ENCODE peak calls at places on chromosomes 6 and 20, in nine cellular contexts. A is HFFc6; P is activated CD4-positive, alpha-beta T cell treated with anti-CD3 and anti-CD28 coated beads for 1 hour; H is HEK293T; N is DMS153; C is iPS-NIHi11; J is kidney glomerular epithelial cell; Y is right cardiac atrium; D is CD8-positive, alpha-beta memory T cell. S is an unnamed sample.

GRCh38 chr6:11734861-11735652 is 43.5 kb downstream of the ADTRP start:
- DNase-seq in P (no peak), A (no peak), C (no peak), J (no peak), H (no peak), Y (no peak), D (no peak), N (no peak), S (no peak)

GRCh38 chr6:102813489-102814275 is 1420.2 kb downstream of the GRIK2 start:
- DNase-seq in N (no peak), Y (no peak), A (no peak), H (no peak), J (no peak), P (no peak), C (peak), D (no peak), S (no peak)

GRCh38 chr6:40962241-40962640 is 76.8 kb downstream of the UNC5CL start:
- DNase-seq in A (peak), H (no peak), C (peak), J (peak), D (no peak), N (peak), Y (no peak), P (no peak), S (no peak)

GRCh38 chr6:37516076-37516919 is 16.6 kb upstream of the CCDC167 start:
- DNase-seq in D (peak), C (peak), Y (no peak), H (no peak), N (peak), J (no peak), A (no peak), P (peak), S (no peak)

GRCh38 chr20:34088305-34088870 is 23.7 kb downstream of the EIF2S2 start:
- DNase-seq in C (no peak), N (no peak), D (no peak), P (no peak), A (no peak), H (no peak), J (no peak), Y (no peak), S (no peak)

GRCh38 chr6:147023148-147023547 is 181.1 kb upstream of the STXBP5 start:
- DNase-seq in C (no peak), N (no peak), D (no peak), P (no peak), Y (no peak), A (no peak), H (no peak), J (no peak), S (no peak)

GRCh38 chr6:113011803-113012202 is 664.7 kb downstream of the RFPL4B start:
- DNase-seq in C (no peak), A (no peak), J (no peak), D (no peak), Y (no peak), N (no peak), H (no peak), P (no peak), S (no peak)

GRCh38 chr6:1247894-1248293 is 64.0 kb upstream of the FOXQ1 start:
- DNase-seq in Y (no peak), C (no peak), H (no peak), D (no peak), P (no peak), N (no peak), A (no peak), J (no peak), S (no peak)

GRCh38 chr6:49835140-49835539 is 31.2 kb downstream of the CRISP1 start:
- DNase-seq in A (no peak), H (no peak), P (no peak), C (no peak), Y (no peak), J (no peak), N (no peak), D (no peak), S (no peak)

GRCh38 chr20:37542281-37542680 is 14.6 kb upstream of the BLCAP start:
- DNase-seq in Y (no peak), D (no peak), C (no peak), H (no peak), J (no peak), A (peak), P (no peak), N (no peak), S (no peak)

GRCh38 chr6:134117409-134117808 is 65.0 kb upstream of the SLC2A12 start:
- DNase-seq in N (no peak), P (no peak), A (peak), D (no peak), Y (no peak), J (no peak), H (no peak), C (no peak), S (no peak)

GRCh38 chr6:89139509-89140346 is 6.1 kb upstream of the PM20D2 start:
- DNase-seq in H (no peak), J (no peak), D (no peak), P (no peak), A (no peak), Y (no peak), C (no peak), N (no peak), S (no peak)

GRCh38 chr6:112639436-112639835 is 292.3 kb downstream of the RFPL4B start:
- DNase-seq in N (no peak), C (no peak), J (peak), A (peak), P (no peak), Y (no peak), H (no peak), D (no peak), S (no peak)

GRCh38 chr6:144877118-144877517 is 592.0 kb downstream of the UTRN start:
- DNase-seq in A (no peak), N (no peak), P (no peak), D (no peak), Y (no peak), H (no peak), J (no peak), C (no peak), S (no peak)

GRCh38 chr6:143059616-143060353 is 904 bp upstream of the AIG1 start:
- DNase-seq in D (no peak), H (no peak), J (peak), N (peak), P (no peak), A (peak), Y (no peak), C (no peak), S (peak)

GRCh38 chr20:2156224-2156623 is 54.6 kb downstream of the STK35 start:
- DNase-seq in D (no peak), N (no peak), J (no peak), A (no peak), P (no peak), C (no peak), H (no peak), Y (no peak), S (no peak)

GRCh38 chr20:35606127-35606526 is 9.5 kb upstream of the SPAG4 start:
- DNase-seq in J (no peak), D (no peak), C (no peak), Y (no peak), P (no peak), A (no peak), H (no peak), N (no peak), S (no peak)

GRCh38 chr20:10558635-10559187 is 115.1 kb downstream of the JAG1 start:
- DNase-seq in A (peak), C (no peak), H (no peak), N (no peak), P (no peak), Y (no peak), D (no peak), J (peak), S (no peak)

GRCh38 chr20:62313460-62314338 is 10.9 kb downstream of the ADRM1 start:
- DNase-seq in J (no peak), A (no peak), P (no peak), Y (no peak), C (no peak), H (no peak), N (no peak), D (no peak), S (no peak)

GRCh38 chr20:32920530-32921298 is 62.0 kb downstream of the EFCAB8 start:
- DNase-seq in N (no peak), C (no peak), A (no peak), P (no peak), H (no peak), D (no peak), Y (no peak), J (no peak), S (no peak)

GRCh38 chr6:108592371-108593337 is 31.9 kb downstream of the FOXO3 start:
- DNase-seq in C (peak), A (peak), N (no peak), P (no peak), J (peak), H (peak), D (peak), Y (no peak), S (peak)

GRCh38 chr6:156776470-156776840 is 723 bp upstream of the ARID1B start:
- DNase-seq in N (no peak), P (no peak), A (peak), C (no peak), H (peak), Y (no peak), J (peak), D (no peak), S (no peak)

GRCh38 chr6:90538651-90539050 is 48.2 kb downstream of the MAP3K7 start:
- DNase-seq in D (no peak), A (no peak), P (no peak), J (no peak), Y (no peak), C (no peak), N (no peak), H (no peak), S (no peak)

GRCh38 chr20:19806806-19807691 is 49.0 kb downstream of the RIN2 start:
- DNase-seq in H (no peak), N (peak), C (no peak), J (peak), P (no peak), Y (no peak), A (no peak), D (no peak), S (no peak)

GRCh38 chr6:131215212-131215611 is 79.9 kb downstream of the AKAP7 start:
- DNase-seq in C (no peak), D (no peak), A (no peak), N (no peak), J (no peak), P (no peak), Y (no peak), H (no peak), S (no peak)

GRCh38 chr6:158057213-158057987 is 75.7 kb downstream of the SYNJ2 start:
- DNase-seq in Y (no peak), N (no peak), A (peak), C (no peak), J (peak), P (no peak), H (no peak), D (no peak), S (no peak)

GRCh38 chr6:67811239-67812037 is 823.6 kb upstream of the ADGRB3 start:
- DNase-seq in N (no peak), C (no peak), P (no peak), Y (no peak), J (no peak), A (no peak), H (no peak), D (no peak), S (no peak)

GRCh38 chr6:52102330-52102932 is 15.0 kb upstream of the PKHD1 start:
- DNase-seq in H (no peak), C (no peak), A (no peak), J (no peak), N (no peak), P (no peak), Y (no peak), D (no peak), S (peak)

GRCh38 chr6:37794825-37795224 is 24.7 kb upstream of the ZFAND3 start:
- DNase-seq in Y (no peak), D (no peak), J (peak), P (no peak), N (no peak), H (no peak), C (no peak), A (peak), S (peak)

GRCh38 chr20:39269031-39269461 is 306.9 kb downstream of the DHX35 start:
- DNase-seq in Y (peak), C (peak), P (no peak), A (no peak), J (peak), D (no peak), N (no peak), H (peak), S (peak)

GRCh38 chr20:39676857-39677351 is 714.8 kb downstream of the DHX35 start:
- DNase-seq in C (no peak), N (no peak), J (no peak), A (no peak), P (no peak), D (no peak), H (peak), Y (no peak), S (no peak)

GRCh38 chr6:43972915-43973304 is 154.3 kb downstream of the MRPL14 start:
- DNase-seq in H (no peak), D (no peak), P (peak), Y (peak), C (peak), N (no peak), J (no peak), A (peak), S (peak)